ENCODE peak calls at places on chromosome 6, in eight cellular contexts. C is EH; K is stimulated activated CD4-positive, alpha-beta T cell treated with anti-CD3 and anti-CD28 coated beads, Interleukin-12 subunit alpha, Interleukin-12 subunit beta, amount 100 ng/mL, for 4 hours; L is astrocyte of the spinal cord; D is NCI-H524 treated with DMSO at 0.1 percent for 48 hours; E is GF-D8; T is RWPE1; B is psoas muscle. N is an unnamed sample.

GRCh38 chr6:30013296-30013922 is 47.7 kb upstream of the POLR1H start:
- DNase-seq in C (peak; percentile 18), K (peak; percentile 53), L (no peak), D (no peak), E (no peak), T (peak; percentile 11), B (no peak), N (no peak)

GRCh38 chr6:140319209-140319608 is 944.8 kb upstream of the CITED2 start:
- DNase-seq in C (peak; percentile 64), K (no peak), L (peak; percentile 70), D (no peak), E (no peak), T (no peak), B (no peak), N (no peak)

GRCh38 chr6:113343940-113344339 is 513.2 kb upstream of the MARCKS start:
- DNase-seq in C (no peak), K (no peak), L (no peak), D (no peak), E (no peak), T (no peak), B (no peak), N (no peak)

GRCh38 chr6:35391240-35391968 is 49.0 kb downstream of the PPARD start:
- DNase-seq in C (peak; percentile 94), K (no peak), L (peak; percentile 90), D (no peak), E (no peak), T (peak; percentile 83), B (no peak), N (no peak)

GRCh38 chr6:152185158-152185574 is 377.7 kb downstream of the ESR1 start:
- DNase-seq in C (no peak), K (no peak), L (no peak), D (no peak), E (no peak), T (no peak), B (no peak), N (no peak)

GRCh38 chr6:142966294-142966693 is 21.3 kb upstream of the HIVEP2 start:
- DNase-seq in C (no peak), K (no peak), L (no peak), D (no peak), E (no peak), T (no peak), B (no peak), N (no peak)

GRCh38 chr6:25882066-25882496 is 8.0 kb upstream of the SLC17A3 start:
- DNase-seq in C (no peak), K (peak; percentile 6), L (no peak), D (no peak), E (no peak), T (no peak), B (no peak), N (no peak)

GRCh38 chr6:14567031-14567430 is 449.5 kb downstream of the CD83 start:
- DNase-seq in C (no peak), K (no peak), L (no peak), D (no peak), E (no peak), T (no peak), B (no peak), N (no peak)

GRCh38 chr6:155093430-155093829 is 98.3 kb downstream of the TIAM2 start:
- DNase-seq in C (no peak), K (peak; percentile 14), L (no peak), D (peak; percentile 58), E (no peak), T (no peak), B (no peak), N (no peak)

GRCh38 chr6:168884646-168885086 is 369.0 kb downstream of the THBS2 start:
- DNase-seq in C (peak; percentile 55), K (peak; percentile 74), L (peak; percentile 29), D (no peak), E (no peak), T (peak; percentile 87), B (peak; percentile 70), N (peak; percentile 68)

GRCh38 chr6:35092362-35093117 is 48.6 kb downstream of the TCP11 start:
- DNase-seq in C (peak; percentile 88), K (no peak), L (peak; percentile 65), D (no peak), E (no peak), T (peak; percentile 8), B (peak; percentile 53), N (no peak)

GRCh38 chr6:135145509-135145865 is 35.6 kb upstream of the MYB start:
- DNase-seq in C (peak; percentile 30), K (no peak), L (peak; percentile 30), D (no peak), E (peak; percentile 23), T (no peak), B (no peak), N (no peak)

GRCh38 chr6:30998785-30999184 is 11.5 kb upstream of the MUC22 start:
- DNase-seq in C (no peak), K (no peak), L (no peak), D (no peak), E (no peak), T (no peak), B (no peak), N (no peak)

GRCh38 chr6:156395276-156395675 is 381.9 kb upstream of the ARID1B start:
- DNase-seq in C (no peak), K (peak; percentile 19), L (no peak), D (no peak), E (no peak), T (no peak), B (no peak), N (peak; percentile 20)